ENCODE peak calls at places on chromosomes 12 and 14, in four cellular contexts. A is K562, S is HepG2, O is WTC11. R is an unnamed sample.

GRCh38 chr14:39492267-39492666 is 60.0 kb upstream of the FBXO33 start:
- DNase-seq in A (no peak), S (no peak), O (no peak), R (no peak)

GRCh38 chr14:35747379-35747778 is 61.7 kb downstream of the RALGAPA1 start:
- DNase-seq in A (no peak), S (peak), O (no peak), R (no peak)

GRCh38 chr12:81863406-81863805 is 104.3 kb upstream of the PPFIA2 start:
- DNase-seq in A (no peak), S (no peak), O (no peak), R (no peak)

GRCh38 chr14:104311358-104311757 is 173.0 kb downstream of the KIF26A start:
- DNase-seq in A (no peak), S (no peak), O (no peak), R (no peak)

GRCh38 chr14:89340200-89340667 is 76.8 kb downstream of the FOXN3 start:
- DNase-seq in A (no peak), S (peak), O (no peak), R (no peak)

GRCh38 chr12:122834921-122835692 is at the start of gene HIP1R:
- DNase-seq in A (peak), S (no peak), O (peak), R (peak)

GRCh38 chr12:104105461-104105860 is 32.5 kb downstream of the NFYB start:
- DNase-seq in A (no peak), S (no peak), O (no peak), R (no peak)

GRCh38 chr12:67456281-67456918 is 187.2 kb downstream of the CAND1 start:
- DNase-seq in A (no peak), S (no peak), O (no peak), R (peak)

GRCh38 chr14:54711312-54711711 is 144.4 kb downstream of the SAMD4A start:
- DNase-seq in A (no peak), S (no peak), O (no peak), R (no peak)

GRCh38 chr14:26841361-26841760 is 243.5 kb upstream of the NOVA1 start:
- DNase-seq in A (no peak), S (no peak), O (no peak), R (no peak)

GRCh38 chr12:116601524-116601923 is 42.3 kb downstream of the MAP1LC3B2 start:
- DNase-seq in A (peak), S (no peak), O (no peak), R (no peak)

GRCh38 chr12:54657048-54657696 is 9.0 kb upstream of the DCD start:
- DNase-seq in A (no peak), S (no peak), O (no peak), R (no peak)

GRCh38 chr14:99506269-99506668 is 25.1 kb downstream of the CCNK start:
- DNase-seq in A (no peak), S (no peak), O (no peak), R (no peak)

GRCh38 chr14:93959239-93960107 is 16.9 kb downstream of the ASB2 start:
- DNase-seq in A (peak), S (peak), O (no peak), R (no peak)

GRCh38 chr12:90611891-90612290 is 343.1 kb downstream of the CCER1 start:
- DNase-seq in A (no peak), S (no peak), O (no peak), R (no peak)

GRCh38 chr12:63093711-63094110 is 57.3 kb downstream of the AVPR1A start:
- DNase-seq in A (no peak), S (no peak), O (no peak), R (no peak)

DNA sequence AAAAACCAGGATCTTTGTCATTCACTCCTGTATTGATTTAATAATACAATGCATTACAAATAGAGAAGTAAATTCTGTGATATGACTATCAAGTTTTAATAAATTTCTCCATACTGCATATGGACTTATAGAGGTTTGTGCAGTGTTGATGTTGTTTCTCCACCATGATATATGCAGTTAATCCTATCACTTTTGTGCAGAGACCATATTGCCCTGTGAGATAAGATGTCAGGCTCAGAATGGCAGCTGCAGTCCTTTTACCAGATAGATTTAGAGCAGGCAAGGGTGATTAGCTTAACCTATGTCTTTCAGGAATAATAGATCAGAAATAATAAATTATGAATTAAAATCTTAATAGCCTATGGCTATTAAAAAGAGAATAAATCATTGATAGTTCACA is 38.6 kb upstream of the KCNJ8 start:
- DNase-seq in A (peak), S (no peak), O (no peak), R (no peak)
- TF ChIP-seq FOXJ3 in A (no peak), S (no peak), O (no peak), R (no peak)

DNA sequence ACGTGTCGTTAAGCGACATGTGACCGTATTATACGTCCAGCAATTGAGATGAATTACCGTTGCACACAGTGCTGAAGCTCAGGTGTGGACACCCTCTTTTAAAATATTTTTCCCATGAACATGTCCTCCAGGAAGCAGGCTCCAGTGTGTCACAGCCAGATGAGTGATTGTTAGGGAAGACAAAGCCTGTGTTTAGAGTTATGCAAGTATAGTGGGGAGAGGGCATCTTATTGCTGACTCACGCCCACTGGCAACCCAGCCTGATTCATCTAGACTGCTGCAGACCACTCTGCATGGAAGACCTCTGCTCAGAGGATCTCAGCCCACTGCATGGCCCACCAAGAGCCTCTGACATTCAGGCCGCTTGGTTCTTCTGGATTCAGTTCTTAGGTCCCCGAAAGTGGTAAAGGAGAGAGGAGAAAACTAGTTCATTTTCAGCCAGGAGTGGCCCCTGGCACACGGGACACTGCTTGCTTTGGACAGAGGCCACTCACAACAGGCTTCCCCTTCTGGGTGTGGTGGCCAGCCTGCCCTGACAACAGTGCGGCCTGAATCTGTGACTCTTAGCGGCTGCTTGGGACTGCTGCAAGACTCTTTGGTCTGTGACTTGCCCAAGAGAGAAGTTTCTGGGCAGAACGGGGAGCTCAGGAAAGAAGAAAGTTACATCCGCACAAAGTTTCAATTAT is 266.3 kb downstream of the ZFP36L1 start:
- DNase-seq in A (no peak), S (no peak), O (no peak), R (no peak)
- TF ChIP-seq FOXJ3 in A (no peak), S (no peak), O (no peak), R (no peak)

DNA sequence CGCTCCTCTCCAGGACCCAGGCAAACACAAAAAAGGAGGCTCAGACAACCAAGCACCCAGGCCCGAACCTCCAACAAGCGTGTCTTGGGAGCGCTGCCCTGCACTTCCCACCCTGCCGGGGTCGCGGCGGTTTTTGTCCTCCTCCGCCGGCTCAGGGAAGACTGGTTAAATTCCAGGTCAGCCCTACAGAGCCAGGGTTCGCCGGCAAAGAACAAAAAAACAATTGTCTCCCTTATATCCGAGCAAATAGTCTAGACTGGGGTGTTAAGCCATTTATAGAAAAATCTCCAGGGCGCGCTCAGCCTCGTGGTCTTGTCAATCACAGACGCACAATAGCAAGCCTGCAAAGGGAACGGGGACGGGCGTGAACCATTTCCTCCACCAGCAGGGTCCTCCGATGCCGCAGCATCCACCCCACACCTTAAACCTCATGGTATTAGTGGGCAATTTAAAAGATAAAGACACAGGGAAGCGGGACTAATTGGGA is 46.9 kb downstream of the BCAT1 start:
- DNase-seq in A (no peak), S (no peak), O (peak), R (no peak)
- TF ChIP-seq FOXJ3 in A (no peak), S (no peak), O (no peak), R (no peak)

GRCh38 chr12:115335048-115335447 is 651.1 kb upstream of the TBX3 start:
- DNase-seq in A (no peak), S (no peak), O (no peak), R (no peak)

GRCh38 chr12:115337693-115338543 is 653.9 kb upstream of the TBX3 start:
- DNase-seq in A (peak), S (peak), O (no peak), R (no peak)

GRCh38 chr12:115336506-115336905 is 652.5 kb upstream of the TBX3 start:
- DNase-seq in A (no peak), S (no peak), O (no peak), R (no peak)

GRCh38 chr12:115338566-115339294 is 654.8 kb upstream of the TBX3 start:
- DNase-seq in A (no peak), S (no peak), O (peak), R (no peak)

GRCh38 chr12:115335594-115335993 is 651.6 kb upstream of the TBX3 start:
- DNase-seq in A (no peak), S (no peak), O (no peak), R (no peak)
- TF ChIP-seq FOXJ3 in A (no peak), S (no peak), O (no peak), R (no peak)

GRCh38 chr12:88562846-88563582 is 17.3 kb downstream of the KITLG start:
- DNase-seq in A (no peak), S (no peak), O (no peak), R (no peak)
- TF ChIP-seq FOXJ3 in A (no peak), S (no peak), O (no peak), R (no peak)

GRCh38 chr14:44847910-44848309 is 113.8 kb downstream of the KLHL28 start:
- DNase-seq in A (no peak), S (no peak), O (no peak), R (no peak)

DNA sequence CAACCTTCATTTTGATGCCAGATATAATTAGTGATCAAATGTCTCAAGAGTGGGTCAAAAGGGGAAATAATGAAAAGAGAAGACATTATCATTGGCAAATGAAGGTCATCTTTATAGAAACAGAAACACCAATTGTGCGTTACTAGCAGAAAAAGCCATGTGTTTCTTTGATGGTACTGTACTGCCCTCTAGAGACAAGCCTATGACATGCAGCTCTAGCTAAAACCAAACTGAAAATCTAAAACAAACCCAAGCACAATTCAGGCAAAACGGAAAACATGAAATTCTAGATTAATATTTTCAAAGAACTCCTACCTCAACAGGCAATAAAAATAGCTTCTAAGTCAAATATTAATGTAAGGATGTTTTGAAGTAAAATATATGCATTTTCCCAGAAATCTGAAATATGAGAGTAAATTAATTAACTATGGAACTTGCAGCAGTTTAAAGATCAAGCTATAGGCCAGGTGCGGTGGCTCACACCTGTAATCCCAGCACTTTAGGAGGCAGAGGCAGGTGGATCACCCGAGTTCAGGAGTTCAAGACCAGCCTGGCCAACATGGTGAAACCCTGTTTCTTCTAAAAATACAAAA is 115.4 kb downstream of the KLHL28 start:
- DNase-seq in A (peak), S (peak), O (no peak), R (peak)
- TF ChIP-seq FOXJ3 in A (no peak), S (no peak), O (no peak), R (no peak)

GRCh38 chr12:45732936-45733335 is 3.4 kb downstream of the ARID2 start:
- DNase-seq in A (no peak), S (no peak), O (no peak), R (no peak)
- TF ChIP-seq FOXJ3 in A (no peak), S (no peak), O (no peak), R (no peak)

GRCh38 chr12:26692417-26692816 is 140.6 kb downstream of the ITPR2 start:
- DNase-seq in A (no peak), S (no peak), O (no peak), R (no peak)

GRCh38 chr12:26690601-26691000 is 142.4 kb downstream of the ITPR2 start:
- DNase-seq in A (no peak), S (no peak), O (no peak), R (no peak)

GRCh38 chr12:26689281-26689841 is 143.6 kb downstream of the ITPR2 start:
- DNase-seq in A (peak), S (peak), O (no peak), R (no peak)

GRCh38 chr12:26688344-26688904 is 144.6 kb downstream of the ITPR2 start:
- DNase-seq in A (peak), S (no peak), O (no peak), R (no peak)

GRCh38 chr12:26691234-26691970 is 141.6 kb downstream of the ITPR2 start:
- DNase-seq in A (peak), S (peak), O (peak), R (no peak)
- TF ChIP-seq FOXJ3 in A (no peak), S (no peak), O (no peak), R (no peak)

GRCh38 chr12:131139363-131140068 is 185.8 kb downstream of the ADGRD1 start:
- DNase-seq in A (no peak), S (no peak), O (no peak), R (no peak)
- TF ChIP-seq FOXJ3 in A (no peak), S (no peak), O (no peak), R (no peak)

R was measured in SK-N-SH.